ENCODE peak calls at places on chromosomes 2 and 18, in seven cellular contexts. One of them, this sample, is unnamed.
A peak's percentile ranks its signal among the peaks of the same experiment; 100 is the strongest.

GRCh38 chr2:227703280-227703732 is 14.5 kb downstream of the SLC19A3 start:
- DNase-seq in neuronal stem cell: no peak
- DNase-seq in H9: no peak
- DNase-seq in IMR-90: peak; percentile 7
- DNase-seq in mesendoderm: peak; percentile 94
- DNase-seq in mesenchymal stem cell: peak; percentile 1
- DNase-seq in H1: peak; percentile 38
- DNase-seq in this sample: peak; percentile 89

GRCh38 chr2:219059725-219060682 is 717 bp downstream of the IHH start:
- DNase-seq in neuronal stem cell: no peak
- DNase-seq in H9: peak; percentile 39
- DNase-seq in IMR-90: no peak
- DNase-seq in mesendoderm: peak; percentile 8
- DNase-seq in mesenchymal stem cell: no peak
- DNase-seq in H1: no peak
- DNase-seq in this sample: no peak

GRCh38 chr18:13323186-13323585 is 104.6 kb downstream of the LDLRAD4 start:
- DNase-seq in neuronal stem cell: no peak
- DNase-seq in H9: no peak
- DNase-seq in IMR-90: no peak
- DNase-seq in mesendoderm: no peak
- DNase-seq in mesenchymal stem cell: no peak
- DNase-seq in H1: no peak
- DNase-seq in this sample: no peak

GRCh38 chr2:64485302-64485701 is 31.3 kb downstream of the LGALSL start:
- DNase-seq in neuronal stem cell: no peak
- DNase-seq in H9: no peak
- DNase-seq in IMR-90: no peak
- DNase-seq in mesendoderm: no peak
- DNase-seq in mesenchymal stem cell: no peak
- DNase-seq in H1: no peak
- DNase-seq in this sample: no peak

GRCh38 chr2:1300284-1300683 is 113.0 kb upstream of the TPO start:
- DNase-seq in neuronal stem cell: no peak
- DNase-seq in H9: no peak
- DNase-seq in IMR-90: no peak
- DNase-seq in mesendoderm: no peak
- DNase-seq in mesenchymal stem cell: no peak
- DNase-seq in H1: no peak
- DNase-seq in this sample: no peak

GRCh38 chr18:12659904-12660605 is 2.1 kb upstream of the SPIRE1 start:
- DNase-seq in neuronal stem cell: peak; percentile 45
- DNase-seq in H9: no peak
- DNase-seq in IMR-90: peak; percentile 70
- DNase-seq in mesendoderm: peak; percentile 54
- DNase-seq in mesenchymal stem cell: peak; percentile 73
- DNase-seq in H1: no peak
- DNase-seq in this sample: peak; percentile 81

GRCh38 chr2:99380376-99381010 is 43.3 kb downstream of the EIF5B start:
- DNase-seq in neuronal stem cell: no peak
- DNase-seq in H9: no peak
- DNase-seq in IMR-90: no peak
- DNase-seq in mesendoderm: no peak
- DNase-seq in mesenchymal stem cell: no peak
- DNase-seq in H1: no peak
- DNase-seq in this sample: no peak

GRCh38 chr2:46385786-46386577 is 88.8 kb downstream of the EPAS1 start:
- DNase-seq in neuronal stem cell: no peak
- DNase-seq in H9: peak; percentile 26
- DNase-seq in IMR-90: peak; percentile 40
- DNase-seq in mesendoderm: no peak
- DNase-seq in mesenchymal stem cell: no peak
- DNase-seq in H1: no peak
- DNase-seq in this sample: peak; percentile 79

GRCh38 chr2:9288681-9289338 is 82.2 kb downstream of the ASAP2 start:
- DNase-seq in neuronal stem cell: no peak
- DNase-seq in H9: no peak
- DNase-seq in IMR-90: peak; percentile 44
- DNase-seq in mesendoderm: no peak
- DNase-seq in mesenchymal stem cell: peak; percentile 50
- DNase-seq in H1: no peak
- DNase-seq in this sample: no peak

GRCh38 chr2:206642075-206643025 is at the start of gene FAM237A:
- DNase-seq in neuronal stem cell: peak; percentile 84
- DNase-seq in H9: peak; percentile 61
- DNase-seq in IMR-90: peak; percentile 57
- DNase-seq in mesendoderm: peak; percentile 82
- DNase-seq in mesenchymal stem cell: peak; percentile 69
- DNase-seq in H1: peak; percentile 33
- DNase-seq in this sample: peak; percentile 22

GRCh38 chr2:89837962-89838625 is 1146.6 kb downstream of the RPIA start:
- DNase-seq in neuronal stem cell: no peak
- DNase-seq in H9: no peak
- DNase-seq in IMR-90: no peak
- DNase-seq in mesendoderm: peak; percentile 48
- DNase-seq in mesenchymal stem cell: peak; percentile 29
- DNase-seq in H1: no peak
- DNase-seq in this sample: no peak

GRCh38 chr18:57698571-57699276 is 77.1 kb upstream of the NARS1 start:
- DNase-seq in neuronal stem cell: no peak
- DNase-seq in H9: no peak
- DNase-seq in IMR-90: peak; percentile 74
- DNase-seq in mesendoderm: peak; percentile 74
- DNase-seq in mesenchymal stem cell: peak; percentile 82
- DNase-seq in H1: no peak
- DNase-seq in this sample: peak; percentile 45

GRCh38 chr2:237951878-237952277 is 14.9 kb upstream of the UBE2F start:
- DNase-seq in neuronal stem cell: no peak
- DNase-seq in H9: no peak
- DNase-seq in IMR-90: no peak
- DNase-seq in mesendoderm: no peak
- DNase-seq in mesenchymal stem cell: no peak
- DNase-seq in H1: no peak
- DNase-seq in this sample: peak; percentile 32

GRCh38 chr2:212926948-212927347 is 224.5 kb downstream of the IKZF2 start:
- DNase-seq in neuronal stem cell: no peak
- DNase-seq in H9: no peak
- DNase-seq in IMR-90: no peak
- DNase-seq in mesendoderm: no peak
- DNase-seq in mesenchymal stem cell: no peak
- DNase-seq in H1: no peak
- DNase-seq in this sample: no peak

GRCh38 chr2:58475756-58476155 is 234.6 kb upstream of the FANCL start:
- DNase-seq in neuronal stem cell: no peak
- DNase-seq in H9: no peak
- DNase-seq in IMR-90: no peak
- DNase-seq in mesendoderm: no peak
- DNase-seq in mesenchymal stem cell: no peak
- DNase-seq in H1: no peak
- DNase-seq in this sample: no peak
- H3K4ac ChIP-seq in neuronal stem cell: no peak overlapping the region
- H3K4ac ChIP-seq in H9: no peak overlapping the region
- H3K4ac ChIP-seq in IMR-90: no peak overlapping the region
- H3K4ac ChIP-seq in mesendoderm: no peak overlapping the region
- H3K4ac ChIP-seq in mesenchymal stem cell: no peak overlapping the region
- H3K4ac ChIP-seq in H1: no peak overlapping the region
- H3K4ac ChIP-seq in this sample: no peak overlapping the region

GRCh38 chr2:209734805-209735204 is 36.8 kb upstream of the UNC80 start:
- DNase-seq in neuronal stem cell: no peak
- DNase-seq in H9: no peak
- DNase-seq in IMR-90: no peak
- DNase-seq in mesendoderm: no peak
- DNase-seq in mesenchymal stem cell: no peak
- DNase-seq in H1: no peak
- DNase-seq in this sample: no peak
- H3K4ac ChIP-seq in neuronal stem cell: no peak overlapping the region
- H3K4ac ChIP-seq in H9: no peak overlapping the region
- H3K4ac ChIP-seq in IMR-90: no peak overlapping the region
- H3K4ac ChIP-seq in mesendoderm: no peak overlapping the region
- H3K4ac ChIP-seq in mesenchymal stem cell: no peak overlapping the region
- H3K4ac ChIP-seq in H1: no peak overlapping the region
- H3K4ac ChIP-seq in this sample: no peak overlapping the region

DNA sequence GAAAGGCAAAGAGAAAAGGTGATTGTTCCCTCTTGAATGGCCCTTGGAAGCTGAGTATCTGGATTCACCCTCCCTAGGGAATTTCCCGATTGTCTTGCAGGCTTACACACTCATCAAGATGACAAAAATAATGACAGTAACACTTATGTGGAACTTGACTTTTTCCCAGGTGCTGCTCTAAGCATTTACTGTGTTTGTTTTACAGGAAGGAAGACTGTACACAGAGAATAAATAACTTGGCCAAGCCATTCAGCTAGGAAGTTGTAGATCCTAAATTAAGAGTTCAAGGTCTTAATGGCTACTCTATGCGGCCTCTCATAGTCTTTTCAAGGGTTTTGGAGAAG is 536 bp upstream of the DPP4 start:
- DNase-seq in neuronal stem cell: no peak
- DNase-seq in H9: no peak
- DNase-seq in IMR-90: no peak
- DNase-seq in mesendoderm: no peak
- DNase-seq in mesenchymal stem cell: no peak
- DNase-seq in H1: no peak
- DNase-seq in this sample: no peak
- H3K4ac ChIP-seq in neuronal stem cell: no peak overlapping the region
- H3K4ac ChIP-seq in H9: no peak overlapping the region
- H3K4ac ChIP-seq in IMR-90: peak overlapping the region; percentile 79
- H3K4ac ChIP-seq in mesendoderm: no peak overlapping the region
- H3K4ac ChIP-seq in mesenchymal stem cell: no peak overlapping the region
- H3K4ac ChIP-seq in H1: no peak overlapping the region
- H3K4ac ChIP-seq in this sample: peak overlapping the region; percentile 2

GRCh38 chr2:96113367-96113677 is 3.0 kb downstream of the ADRA2B start:
- DNase-seq in neuronal stem cell: no peak
- DNase-seq in H9: no peak
- DNase-seq in IMR-90: no peak
- DNase-seq in mesendoderm: no peak
- DNase-seq in mesenchymal stem cell: no peak
- DNase-seq in H1: no peak
- DNase-seq in this sample: no peak

GRCh38 chr2:96110621-96111256 is 5.6 kb downstream of the ADRA2B start:
- DNase-seq in neuronal stem cell: no peak
- DNase-seq in H9: no peak
- DNase-seq in IMR-90: no peak
- DNase-seq in mesendoderm: no peak
- DNase-seq in mesenchymal stem cell: no peak
- DNase-seq in H1: no peak
- DNase-seq in this sample: no peak

GRCh38 chr2:96112501-96113366 is 3.6 kb downstream of the ADRA2B start:
- DNase-seq in neuronal stem cell: no peak
- DNase-seq in H9: no peak
- DNase-seq in IMR-90: no peak
- DNase-seq in mesendoderm: peak; percentile 25
- DNase-seq in mesenchymal stem cell: no peak
- DNase-seq in H1: no peak
- DNase-seq in this sample: no peak

GRCh38 chr2:96111257-96111640 is 5.1 kb downstream of the ADRA2B start:
- DNase-seq in neuronal stem cell: no peak
- DNase-seq in H9: no peak
- DNase-seq in IMR-90: no peak
- DNase-seq in mesendoderm: no peak
- DNase-seq in mesenchymal stem cell: no peak
- DNase-seq in H1: no peak
- DNase-seq in this sample: no peak

GRCh38 chr2:96111823-96112500 is 4.4 kb downstream of the ADRA2B start:
- DNase-seq in neuronal stem cell: no peak
- DNase-seq in H9: no peak
- DNase-seq in IMR-90: no peak
- DNase-seq in mesendoderm: no peak
- DNase-seq in mesenchymal stem cell: no peak
- DNase-seq in H1: no peak
- DNase-seq in this sample: no peak
- H3K4ac ChIP-seq in neuronal stem cell: no peak overlapping the region
- H3K4ac ChIP-seq in H9: no peak overlapping the region
- H3K4ac ChIP-seq in IMR-90: no peak overlapping the region
- H3K4ac ChIP-seq in mesendoderm: no peak overlapping the region
- H3K4ac ChIP-seq in mesenchymal stem cell: no peak overlapping the region
- H3K4ac ChIP-seq in H1: no peak overlapping the region
- H3K4ac ChIP-seq in this sample: no peak overlapping the region

DNA sequence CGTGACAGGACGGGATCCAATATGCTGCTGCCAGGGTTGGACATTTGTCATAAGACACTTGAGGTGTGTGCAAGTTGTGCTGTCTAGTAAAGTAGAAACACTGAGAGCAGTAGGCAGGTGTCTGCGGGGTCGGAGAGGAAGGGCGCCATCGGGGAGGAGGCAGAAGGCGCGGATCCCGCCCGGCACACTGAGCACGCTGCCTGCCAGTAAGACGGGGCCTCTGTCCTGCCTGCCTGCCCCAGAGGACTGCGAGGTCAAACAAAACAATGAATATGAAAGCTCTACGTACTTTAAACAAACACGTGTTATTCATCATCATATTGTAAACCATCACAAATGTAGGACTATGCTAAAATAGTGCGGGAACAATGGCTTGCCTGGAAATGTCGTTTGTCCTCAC is 349.3 kb upstream of the SALL3 start:
- DNase-seq in neuronal stem cell: no peak
- DNase-seq in H9: no peak
- DNase-seq in IMR-90: no peak
- DNase-seq in mesendoderm: no peak
- DNase-seq in mesenchymal stem cell: no peak
- DNase-seq in H1: no peak
- DNase-seq in this sample: no peak
- H3K4ac ChIP-seq in neuronal stem cell: no peak overlapping the region
- H3K4ac ChIP-seq in H9: no peak overlapping the region
- H3K4ac ChIP-seq in IMR-90: no peak overlapping the region
- H3K4ac ChIP-seq in mesendoderm: no peak overlapping the region
- H3K4ac ChIP-seq in mesenchymal stem cell: no peak overlapping the region
- H3K4ac ChIP-seq in H1: no peak overlapping the region
- H3K4ac ChIP-seq in this sample: no peak overlapping the region

This sample was measured in trophoblast cell.